ENCODE peak calls at places on chromosomes 6 and 20, in nine cellular contexts. D is chondrocyte, E is GM20000, L is ascending aorta, R is A549, A is cardiac fibroblast, B is fibroblast of pulmonary artery, X is GM23338, Z is lower leg skin. W is an unnamed sample.

GRCh38 chr20:1491281-1491840 is at the start of gene SIRPB2:
- DNase-seq in Z (no peak), E (no peak), L (peak; percentile 43), A (peak; percentile 18), B (peak; percentile 47), X (no peak), D (no peak), R (no peak), W (no peak)

GRCh38 chr6:14711056-14711703 is 534.7 kb upstream of the JARID2 start:
- DNase-seq in L (no peak), Z (no peak), A (peak; percentile 86), E (peak; percentile 68), X (peak; percentile 78), R (peak; percentile 19), D (no peak), B (peak; percentile 93), W (no peak)

GRCh38 chr6:3324262-3324942 is 65.7 kb downstream of the PSMG4 start:
- DNase-seq in B (peak; percentile 96), Z (no peak), D (peak; percentile 11), E (peak; percentile 65), L (no peak), R (peak; percentile 73), X (no peak), A (peak; percentile 81), W (no peak)

GRCh38 chr6:169075211-169075621 is 178.4 kb downstream of the THBS2 start:
- DNase-seq in X (no peak), L (no peak), A (peak; percentile 94), B (peak; percentile 98), D (no peak), E (no peak), R (no peak), Z (peak; percentile 75), W (no peak)

GRCh38 chr6:37038297-37039198 is 33.1 kb downstream of the FGD2 start:
- DNase-seq in Z (no peak), R (no peak), X (no peak), E (no peak), L (no peak), D (no peak), B (peak; percentile 79), A (peak; percentile 93), W (no peak)

GRCh38 chr6:144304223-144304848 is 19.2 kb downstream of the UTRN start:
- DNase-seq in E (no peak), Z (no peak), A (no peak), X (no peak), B (no peak), L (no peak), R (no peak), D (no peak), W (no peak)

GRCh38 chr6:27332692-27333641 is 20.9 kb upstream of the POM121L2 start:
- DNase-seq in D (no peak), R (peak; percentile 30), B (peak; percentile 57), A (peak; percentile 41), L (no peak), E (peak; percentile 57), Z (no peak), X (peak; percentile 77), W (no peak)

GRCh38 chr6:35725081-35725708 is 11.6 kb upstream of the ARMC12 start:
- DNase-seq in X (no peak), D (no peak), R (no peak), L (no peak), B (no peak), E (no peak), Z (no peak), A (no peak), W (no peak)

GRCh38 chr6:56399672-56400263 is 152.4 kb upstream of the COL21A1 start:
- DNase-seq in D (no peak), L (no peak), E (no peak), X (no peak), A (no peak), R (no peak), Z (no peak), B (no peak), W (no peak)

GRCh38 chr20:62598761-62599194 is 43.5 kb upstream of the SLCO4A1 start:
- DNase-seq in X (no peak), Z (no peak), L (no peak), B (no peak), A (no peak), E (peak; percentile 63), D (no peak), R (peak; percentile 55), W (no peak)

DNA sequence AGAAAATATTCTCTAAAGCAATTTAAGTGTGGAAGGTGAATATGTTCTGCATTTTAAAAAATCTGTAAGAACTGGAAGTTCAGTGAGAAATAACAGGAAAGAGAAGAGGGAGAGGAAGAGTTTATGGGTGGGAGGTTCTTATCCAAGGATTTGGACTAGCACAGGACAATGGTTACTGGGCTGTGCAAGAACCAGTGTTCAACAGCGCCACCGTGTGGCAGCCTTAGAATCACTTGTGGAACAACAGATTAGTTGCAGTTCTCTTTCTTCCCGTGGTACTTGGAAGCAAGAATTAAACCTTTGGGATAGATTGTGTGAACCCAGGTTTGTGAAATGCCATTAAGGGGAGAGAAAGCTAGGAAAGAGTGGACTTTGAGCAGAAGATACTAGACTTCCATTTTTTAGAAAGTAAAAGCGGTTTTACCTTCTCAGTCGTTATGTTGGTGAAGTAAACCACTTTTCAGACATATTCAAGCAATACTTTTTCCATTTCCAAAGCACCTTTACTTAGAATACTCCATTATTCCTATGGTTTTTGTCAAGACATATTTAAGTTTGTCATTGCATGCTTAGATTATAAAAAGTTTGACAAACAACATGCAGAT is 436.7 kb downstream of the RNF144B start:
- DNase-seq in E (no peak), Z (no peak), B (peak; percentile 26), L (no peak), R (no peak), D (no peak), A (peak; percentile 12), X (peak; percentile 89), W (no peak)
- TF ChIP-seq CTCF in E (peak; percentile 21), Z (no peak), B (peak; percentile 38), L (peak; percentile 27), R (peak; percentile 26), D (peak; percentile 78), A (peak; percentile 49), X (peak; percentile 92), W (no peak)

GRCh38 chr6:148700713-148701392 is 46.0 kb upstream of the UST start:
- DNase-seq in R (peak; percentile 5), Z (no peak), X (peak; percentile 37), A (peak; percentile 70), D (no peak), B (peak; percentile 78), L (no peak), E (peak; percentile 79), W (no peak)
- TF ChIP-seq CTCF in R (no peak), Z (no peak), X (no peak), A (no peak), D (no peak), B (peak; percentile 10), L (no peak), E (no peak), W (no peak)

GRCh38 chr6:72646604-72647485 is 25.0 kb downstream of the KCNQ5 start:
- DNase-seq in Z (no peak), A (no peak), E (no peak), B (no peak), X (no peak), L (no peak), D (no peak), R (no peak), W (no peak)

GRCh38 chr6:72640622-72640930 is 18.7 kb downstream of the KCNQ5 start:
- DNase-seq in Z (no peak), E (no peak), D (no peak), R (no peak), L (no peak), B (no peak), X (no peak), A (no peak), W (no peak)

GRCh38 chr6:72639920-72640621 is 18.2 kb downstream of the KCNQ5 start:
- DNase-seq in X (no peak), E (no peak), D (no peak), Z (no peak), A (no peak), L (no peak), R (no peak), B (no peak), W (no peak)

GRCh38 chr6:72642435-72642834 is 20.6 kb downstream of the KCNQ5 start:
- DNase-seq in L (no peak), A (no peak), X (no peak), Z (no peak), D (no peak), B (no peak), R (no peak), E (no peak), W (no peak)

DNA sequence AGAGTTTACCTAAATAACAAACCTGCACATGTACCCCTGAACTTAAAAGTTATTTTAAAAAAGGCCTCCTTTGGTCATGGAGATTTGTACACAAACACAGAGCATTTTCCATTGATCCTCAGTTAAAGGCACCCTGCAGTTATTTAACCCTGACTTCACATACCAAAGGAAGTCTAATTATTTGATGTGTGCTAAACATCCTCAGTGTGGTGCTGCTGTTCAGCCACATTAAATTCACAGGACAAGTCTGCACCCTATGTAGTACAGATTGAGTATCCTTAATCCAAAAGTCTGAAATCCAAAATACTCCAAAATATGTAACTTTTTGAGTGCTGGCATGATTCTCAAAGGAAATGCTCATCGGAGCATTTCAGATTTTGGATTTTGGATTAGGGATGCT is 21.4 kb downstream of the KCNQ5 start:
- DNase-seq in D (no peak), Z (no peak), L (no peak), X (no peak), B (peak; percentile 39), E (no peak), A (peak; percentile 52), R (no peak), W (no peak)
- TF ChIP-seq CTCF in D (peak; percentile 74), Z (no peak), L (peak; percentile 19), X (no peak), B (no peak), E (peak; percentile 12), A (no peak), R (no peak), W (no peak)

DNA sequence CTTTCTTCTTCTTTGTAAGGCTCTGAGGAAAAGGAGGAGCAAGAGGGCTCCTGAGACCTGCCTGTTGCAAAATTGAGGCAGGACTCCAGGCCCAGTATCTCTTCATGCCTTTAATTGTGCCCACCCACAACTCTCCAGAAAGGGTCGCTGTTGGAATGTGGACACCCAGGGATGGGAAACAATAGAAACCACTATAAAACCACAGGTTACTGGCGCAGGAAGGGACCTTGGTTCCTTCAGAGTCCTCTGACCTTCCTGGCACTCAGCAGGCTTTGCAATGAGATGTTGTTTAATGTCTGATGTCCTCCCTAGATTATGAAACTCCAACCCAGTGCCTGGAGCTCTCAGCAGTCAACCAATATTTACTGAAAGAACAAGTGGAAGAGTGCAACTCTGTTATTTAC is 136.9 kb downstream of the FNDC1 start:
- DNase-seq in X (no peak), L (no peak), A (peak; percentile 11), E (no peak), Z (no peak), R (no peak), B (no peak), D (no peak), W (no peak)
- TF ChIP-seq CTCF in X (peak; percentile 36), L (no peak), A (no peak), E (no peak), Z (no peak), R (no peak), B (no peak), D (no peak), W (no peak)

W was measured in omental fat pad.